ENCODE peak calls at places on chromosomes 11 and 22, in seven cellular contexts. I, B, R, J, K, W and Z are unnamed samples.
A peak's percentile ranks its signal among the peaks of the same experiment; 100 is the strongest.

GRCh38 chr11:12524865-12525264 is 147.5 kb downstream of the PARVA start:
- DNase-seq in I (peak; percentile 79), B (no peak), R (no peak), K (peak; percentile 71), W (no peak), J (no peak), Z (no peak)

GRCh38 chr11:115924744-115925567 is 420.7 kb upstream of the CADM1 start:
- DNase-seq in J (no peak), W (peak; percentile 95), I (no peak), K (no peak), R (no peak), B (no peak), Z (no peak)

GRCh38 chr11:41056892-41057569 is 402.4 kb downstream of the LRRC4C start:
- DNase-seq in J (no peak), K (no peak), R (no peak), W (no peak), I (no peak), B (no peak), Z (peak; percentile 63)

GRCh38 chr11:13260196-13260962 is 17.2 kb upstream of the BMAL1 start:
- DNase-seq in R (no peak), I (no peak), B (no peak), K (no peak), J (no peak), W (no peak), Z (no peak)

GRCh38 chr11:28701760-28702449 is 593.7 kb downstream of the METTL15 start:
- DNase-seq in R (no peak), I (no peak), B (no peak), W (no peak), J (no peak), K (no peak), Z (no peak)

GRCh38 chr11:125426818-125427528 is 69.1 kb downstream of the FEZ1 start:
- DNase-seq in B (no peak), I (no peak), R (no peak), J (no peak), W (no peak), K (no peak), Z (peak; percentile 55)

GRCh38 chr11:118998822-118999221 is 884 bp downstream of the CENATAC start:
- DNase-seq in I (no peak), W (peak; percentile 72), B (no peak), J (peak; percentile 41), K (no peak), R (no peak), Z (no peak)

GRCh38 chr11:66002648-66003225 is 434 bp downstream of the BANF1 start:
- DNase-seq in B (no peak), I (peak; percentile 48), J (peak; percentile 60), K (peak; percentile 16), R (no peak), W (peak; percentile 48), Z (no peak)

GRCh38 chr11:43269229-43269928 is 42.4 kb upstream of the API5 start:
- DNase-seq in W (no peak), I (no peak), R (no peak), B (no peak), K (no peak), J (no peak), Z (no peak)

GRCh38 chr22:48356731-48357130 is 1470.9 kb downstream of the BRD1 start:
- DNase-seq in B (no peak), J (no peak), W (no peak), I (no peak), R (no peak), K (no peak), Z (no peak)

GRCh38 chr11:132987936-132988335 is 544.4 kb downstream of the OPCML start:
- DNase-seq in B (no peak), W (no peak), J (no peak), I (no peak), K (no peak), R (no peak), Z (no peak)

GRCh38 chr11:96241351-96241841 is 101.6 kb downstream of the MAML2 start:
- DNase-seq in B (no peak), I (no peak), W (no peak), J (no peak), R (no peak), K (no peak), Z (no peak)

GRCh38 chr11:1876361-1877063 is 15.2 kb downstream of the PRR33 start:
- DNase-seq in I (peak; percentile 47), R (peak; percentile 84), K (no peak), J (no peak), W (no peak), B (no peak), Z (peak; percentile 73)
- H3K27ac ChIP-seq in I (peak overlapping the region; percentile 50), R (no peak overlapping the region), K (peak overlapping the region; percentile 77), J (peak overlapping the region; percentile 84), W (no peak overlapping the region), B (peak overlapping the region; percentile 39), Z (no peak overlapping the region)

DNA sequence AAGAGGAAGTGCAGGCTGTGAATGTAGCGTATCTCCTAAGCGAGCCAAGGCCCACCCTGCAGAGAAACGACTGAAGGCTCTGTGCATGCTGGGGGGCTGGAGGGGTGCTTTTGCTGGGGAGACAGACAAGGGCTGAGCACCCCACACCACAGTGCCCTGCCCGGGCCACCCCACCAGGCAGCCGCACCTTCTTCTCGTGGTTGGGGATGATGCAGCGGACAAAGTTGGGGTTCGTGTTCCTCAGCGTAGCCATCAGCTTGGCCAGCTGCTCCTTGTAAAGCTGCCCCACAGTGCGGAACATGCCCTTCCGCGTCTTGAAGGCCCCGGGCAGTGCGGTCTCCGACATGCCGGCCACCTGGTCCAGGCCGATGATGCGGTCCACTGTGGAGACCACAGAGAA is 53.3 kb downstream of the APOL1 start:
- DNase-seq in J (no peak), B (no peak), R (no peak), W (no peak), K (no peak), I (no peak), Z (no peak)
- H3K4me1 ChIP-seq in J (no peaks in the 10 kb centered on the region), B (peaks cover 3% of the 10 kb centered on the region), R (no peaks in the 10 kb centered on the region), W (peaks cover 16% of the 10 kb centered on the region), K (no peaks in the 10 kb centered on the region), I (no peaks in the 10 kb centered on the region), Z (no peaks in the 10 kb centered on the region)

DNA sequence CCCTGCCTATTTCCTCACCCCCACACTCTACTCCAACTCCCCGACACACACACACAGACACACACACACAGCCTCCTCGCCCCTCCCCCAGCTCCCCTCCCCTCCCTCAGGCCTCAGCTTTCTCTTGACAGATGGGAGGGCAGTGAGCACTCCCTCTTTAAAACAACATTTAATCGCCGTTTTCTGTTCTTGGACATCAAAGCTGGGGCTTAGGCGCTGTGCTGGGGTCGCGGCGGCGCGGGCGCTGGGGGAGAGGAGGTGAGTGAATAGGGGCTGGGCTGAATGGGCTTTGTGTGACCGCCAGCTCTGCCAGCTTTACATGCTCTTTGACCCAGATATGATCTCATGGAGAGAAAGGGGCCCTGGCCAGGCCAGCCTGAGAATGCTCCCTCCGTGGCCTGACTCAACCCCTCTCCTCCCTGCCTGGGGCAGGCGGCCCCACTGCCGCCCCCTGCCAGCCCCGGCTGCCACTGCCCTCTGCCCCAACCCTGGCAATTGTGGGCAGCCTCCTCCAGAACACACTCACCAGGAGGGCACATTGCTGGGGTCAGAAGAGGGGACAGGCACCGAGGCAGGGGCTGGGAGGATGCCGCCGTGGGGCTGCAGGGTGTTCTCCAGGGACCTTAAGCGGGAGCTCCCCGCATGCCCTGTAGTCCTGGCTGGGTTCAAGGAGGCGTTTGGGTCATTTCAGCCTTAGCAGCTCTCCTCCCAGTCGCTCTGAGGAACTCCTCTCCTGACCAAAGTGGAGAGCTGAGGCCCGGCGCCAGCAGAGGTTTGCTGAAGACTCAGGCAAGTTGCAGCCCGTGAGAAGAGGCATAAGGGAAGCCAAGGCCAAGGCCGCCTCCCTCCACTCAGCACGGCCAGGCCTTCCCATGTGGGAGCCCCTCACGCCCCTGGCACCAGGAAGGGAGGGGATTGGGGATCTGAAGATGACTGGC is 38.3 kb upstream of the NNMT start:
- DNase-seq in I (peak; percentile 78), R (peak; percentile 60), K (peak; percentile 66), J (no peak), W (no peak), B (no peak), Z (peak; percentile 87)
- H3K27ac ChIP-seq in I (peak overlapping the region; percentile 67), R (no peak overlapping the region), K (peak overlapping the region; percentile 83), J (peak overlapping the region; percentile 57), W (no peak overlapping the region), B (no peak overlapping the region), Z (peak overlapping the region; percentile 45)

GRCh38 chr22:41410311-41410751 is 28.6 kb downstream of the TEF start:
- DNase-seq in B (no peak), W (no peak), I (peak; percentile 68), J (peak; percentile 79), K (no peak), R (no peak), Z (no peak)
- H3K4me1 ChIP-seq in B (peaks cover 21% of the 10 kb centered on the region), W (peaks cover 11% of the 10 kb centered on the region), I (peaks cover 48% of the 10 kb centered on the region), J (no peaks in the 10 kb centered on the region), K (peaks cover 37% of the 10 kb centered on the region), R (peaks cover 14% of the 10 kb centered on the region), Z (no peaks in the 10 kb centered on the region)

DNA sequence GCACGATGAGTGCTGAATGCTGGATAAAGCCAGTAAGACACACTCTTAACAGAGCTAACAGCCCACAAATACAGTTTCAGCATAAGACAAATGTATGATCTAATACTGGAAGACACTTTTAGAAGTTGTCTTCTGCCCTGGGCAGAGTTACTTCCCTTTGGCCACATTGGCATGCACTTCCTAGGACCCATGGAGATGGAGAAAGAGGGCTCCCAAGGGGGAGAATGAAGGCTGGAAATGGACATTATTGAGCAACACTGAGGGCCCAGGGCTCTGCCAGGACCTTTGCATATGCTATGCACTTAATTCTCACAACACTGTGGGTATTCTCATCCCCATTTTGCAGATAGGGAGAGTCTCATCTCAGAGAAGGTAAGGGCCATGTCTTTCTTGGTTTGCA is 123.1 kb downstream of the ADAMTS15 start:
- DNase-seq in B (no peak), K (no peak), I (no peak), R (no peak), J (no peak), W (no peak), Z (no peak)
- H3K27ac ChIP-seq in B (no peak overlapping the region), K (no peak overlapping the region), I (no peak overlapping the region), R (no peak overlapping the region), J (no peak overlapping the region), W (no peak overlapping the region), Z (no peak overlapping the region)

DNA sequence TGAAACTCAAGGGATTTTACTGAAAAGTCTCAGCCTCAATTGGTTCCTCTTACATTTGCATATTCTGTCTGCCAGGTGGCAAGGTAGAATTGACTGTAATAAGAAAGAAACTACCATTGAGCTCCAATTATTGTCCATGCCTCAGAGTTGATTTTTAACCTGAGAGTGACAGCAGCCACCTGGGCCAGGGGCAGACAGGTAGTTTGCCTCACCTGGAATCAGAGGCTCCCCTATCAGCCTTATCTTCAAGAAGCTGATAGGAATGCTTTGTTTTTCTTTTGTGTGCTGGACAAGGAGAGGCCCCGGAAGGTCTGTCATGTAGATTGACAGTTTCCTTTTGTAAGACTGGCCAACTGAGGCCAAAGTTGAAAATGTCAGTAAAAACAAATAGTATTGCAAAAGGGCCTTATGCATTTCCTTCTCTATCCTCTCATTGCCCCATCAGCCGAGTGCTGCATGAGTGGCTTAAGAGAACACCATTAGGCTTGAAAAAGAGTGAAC is 34.1 kb downstream of the CD44 start:
- DNase-seq in K (peak; percentile 47), I (peak; percentile 73), J (peak; percentile 48), R (no peak), W (peak; percentile 42), B (no peak), Z (no peak)
- H3K4me1 ChIP-seq in K (peaks cover 46% of the 10 kb centered on the region), I (peaks cover 43% of the 10 kb centered on the region), J (peaks cover 9% of the 10 kb centered on the region), R (no peaks in the 10 kb centered on the region), W (peaks cover 30% of the 10 kb centered on the region), B (peaks cover 93% of the 10 kb centered on the region), Z (peaks cover 27% of the 10 kb centered on the region)